ENCODE peak calls at places on chromosomes 5 and 9, in six cellular contexts. H is left ventricle myocardium inferior, I is uterus, L is psoas muscle, E is adrenal gland, R is esophagus squamous epithelium. T is an unnamed sample.

GRCh38 chr9:87787735-87788134 is 61.8 kb downstream of the CTSL start:
- DNase-seq in L (no peak), R (no peak), H (no peak), E (no peak), I (no peak), T (no peak)

GRCh38 chr5:124735169-124735858 is 11.1 kb downstream of the ZNF608 start:
- DNase-seq in E (no peak), I (peak; percentile 51), H (no peak), R (no peak), L (peak; percentile 27), T (no peak)

GRCh38 chr5:132664696-132665209 is 6.8 kb downstream of the IL13 start:
- DNase-seq in R (no peak), H (no peak), L (no peak), I (no peak), E (no peak), T (no peak)

GRCh38 chr5:128537306-128537998 is 593 bp downstream of the FBN2 start:
- DNase-seq in E (peak; percentile 61), R (no peak), L (peak; percentile 31), I (peak; percentile 36), H (peak; percentile 23), T (no peak)

GRCh38 chr9:4640027-4640426 is 22.1 kb upstream of the PLPP6 start:
- DNase-seq in H (no peak), L (no peak), E (peak; percentile 33), I (no peak), R (no peak), T (no peak)

GRCh38 chr9:134919316-134919715 is 1.6 kb upstream of the FCN1 start:
- DNase-seq in L (no peak), H (no peak), I (no peak), E (no peak), R (no peak), T (no peak)

GRCh38 chr9:20791682-20792081 is 107.6 kb downstream of the FOCAD start:
- DNase-seq in H (no peak), R (no peak), E (no peak), I (no peak), L (no peak), T (no peak)

GRCh38 chr5:127290019-127290945 is at the start of gene MEGF10:
- DNase-seq in I (peak; percentile 32), R (no peak), L (peak; percentile 39), H (no peak), E (peak; percentile 53), T (no peak)

GRCh38 chr5:124596595-124597388 is 149.6 kb downstream of the ZNF608 start:
- DNase-seq in E (no peak), H (no peak), R (no peak), I (no peak), L (no peak), T (peak; percentile 96)

GRCh38 chr5:33843579-33843978 is 48.2 kb downstream of the ADAMTS12 start:
- DNase-seq in E (no peak), R (no peak), L (no peak), H (no peak), I (no peak), T (no peak)

GRCh38 chr9:9919174-9919573 is 693.6 kb downstream of the PTPRD start:
- DNase-seq in I (no peak), H (no peak), E (no peak), L (no peak), R (no peak), T (no peak)

GRCh38 chr9:136615631-136616306 is 46.9 kb upstream of the EGFL7 start:
- DNase-seq in L (no peak), E (no peak), H (peak; percentile 15), R (no peak), I (no peak), T (no peak)

GRCh38 chr5:120465281-120465961 is 1.3 kb downstream of the PRR16 start:
- DNase-seq in R (no peak), L (peak; percentile 39), E (peak; percentile 11), H (peak; percentile 48), I (peak; percentile 61), T (no peak)
- H3K27me3 ChIP-seq in R (peaks cover 4% of the 10 kb centered on the region), L (no peaks in the 10 kb centered on the region), E (no peaks in the 10 kb centered on the region), H (no peaks in the 10 kb centered on the region), I (no peaks in the 10 kb centered on the region), T (peaks cover 4% of the 10 kb centered on the region)

DNA sequence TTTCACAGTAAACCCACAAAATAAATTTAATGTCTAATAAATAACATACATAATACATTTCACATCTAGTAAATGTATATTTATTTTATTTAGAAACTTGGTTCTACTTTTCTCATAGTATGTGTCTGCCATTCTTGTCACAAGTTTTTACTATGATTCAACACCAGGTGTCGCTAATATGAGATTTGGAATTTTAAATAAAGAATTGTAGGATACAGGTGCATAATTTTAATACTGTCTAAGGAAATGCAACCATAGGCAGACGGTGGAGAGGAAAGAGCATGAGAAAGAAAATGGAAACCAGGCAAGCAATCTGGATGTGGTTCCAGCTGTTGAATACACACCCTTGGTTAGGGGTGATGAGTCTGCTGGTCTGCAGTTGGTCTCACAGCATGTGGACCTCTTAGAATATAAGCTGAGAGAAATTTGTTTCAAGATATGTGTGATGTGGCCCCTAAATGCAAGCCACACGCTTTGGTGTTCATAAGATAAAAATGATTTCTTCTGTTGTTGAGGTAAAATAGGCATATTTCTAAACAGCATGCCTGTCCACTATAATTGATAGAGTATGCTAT is 114.7 kb upstream of the TXNDC8 start:
- DNase-seq in E (no peak), L (no peak), H (no peak), I (no peak), R (no peak), T (no peak)
- TF ChIP-seq CTCF in E (peak; percentile 21), L (peak; percentile 35), H (peak; percentile 60), I (peak; percentile 12), R (no peak), T (peak; percentile 29)

GRCh38 chr9:16726718-16727451 is 143.6 kb downstream of the BNC2 start:
- DNase-seq in L (peak; percentile 87), E (peak; percentile 83), I (peak; percentile 87), H (peak; percentile 76), R (no peak), T (no peak)
- H3K4me3 ChIP-seq in L (peak overlapping the region; percentile 80), E (peak overlapping the region; percentile 46), I (peak overlapping the region; percentile 70), H (peak overlapping the region; percentile 64), R (peak overlapping the region; percentile 51), T (peak overlapping the region; percentile 60)

GRCh38 chr9:129178579-129178909 is 483 bp upstream of the IER5L start:
- DNase-seq in L (no peak), R (no peak), H (no peak), E (no peak), I (no peak), T (no peak)
- H3K27me3 ChIP-seq in L (no peaks in the 10 kb centered on the region), R (no peaks in the 10 kb centered on the region), H (no peaks in the 10 kb centered on the region), E (no peaks in the 10 kb centered on the region), I (no peaks in the 10 kb centered on the region), T (no peaks in the 10 kb centered on the region)

T was measured in kidney epithelial cell.